ENCODE peak calls at places on chromosomes 11 and 22, in six cellular contexts. One of them, this sample, is unnamed.

GRCh38 chr22:40120783-40121182 is 56.9 kb upstream of the TNRC6B start:
- DNase-seq in NCI-H1930: no peak
- DNase-seq in EL: no peak
- DNase-seq in NCI-H1092 treated with DMSO at 0.1 percent for 48 hours: no peak
- DNase-seq in NCI-H1694: no peak
- DNase-seq in activated T-helper 9 cell treated with anti-CD3 and anti-CD28 coated beads, Interleukin-2, amount 50 U/mL, for 16 hours: no peak
- DNase-seq in this sample: no peak

GRCh38 chr11:2739531-2740274 is 39.9 kb upstream of the KCNQ1OT1 start:
- DNase-seq in NCI-H1930: no peak
- DNase-seq in EL: no peak
- DNase-seq in NCI-H1092 treated with DMSO at 0.1 percent for 48 hours: no peak
- DNase-seq in NCI-H1694: no peak
- DNase-seq in activated T-helper 9 cell treated with anti-CD3 and anti-CD28 coated beads, Interleukin-2, amount 50 U/mL, for 16 hours: no peak
- DNase-seq in this sample: peak

GRCh38 chr11:125433454-125434121 is 62.5 kb downstream of the FEZ1 start:
- DNase-seq in NCI-H1930: no peak
- DNase-seq in EL: peak
- DNase-seq in NCI-H1092 treated with DMSO at 0.1 percent for 48 hours: peak
- DNase-seq in NCI-H1694: no peak
- DNase-seq in activated T-helper 9 cell treated with anti-CD3 and anti-CD28 coated beads, Interleukin-2, amount 50 U/mL, for 16 hours: no peak
- DNase-seq in this sample: peak

GRCh38 chr22:46058591-46059519 is 81.9 kb upstream of the WNT7B start:
- DNase-seq in NCI-H1930: no peak
- DNase-seq in EL: peak
- DNase-seq in NCI-H1092 treated with DMSO at 0.1 percent for 48 hours: no peak
- DNase-seq in NCI-H1694: no peak
- DNase-seq in activated T-helper 9 cell treated with anti-CD3 and anti-CD28 coated beads, Interleukin-2, amount 50 U/mL, for 16 hours: no peak
- DNase-seq in this sample: peak

GRCh38 chr11:12802418-12803085 is 128.3 kb downstream of the TEAD1 start:
- DNase-seq in NCI-H1930: peak
- DNase-seq in EL: peak
- DNase-seq in NCI-H1092 treated with DMSO at 0.1 percent for 48 hours: peak
- DNase-seq in NCI-H1694: no peak
- DNase-seq in activated T-helper 9 cell treated with anti-CD3 and anti-CD28 coated beads, Interleukin-2, amount 50 U/mL, for 16 hours: no peak
- DNase-seq in this sample: no peak

GRCh38 chr11:32023370-32023964 is 67.4 kb upstream of the RCN1 start:
- DNase-seq in NCI-H1930: no peak
- DNase-seq in EL: no peak
- DNase-seq in NCI-H1092 treated with DMSO at 0.1 percent for 48 hours: no peak
- DNase-seq in NCI-H1694: no peak
- DNase-seq in activated T-helper 9 cell treated with anti-CD3 and anti-CD28 coated beads, Interleukin-2, amount 50 U/mL, for 16 hours: no peak
- DNase-seq in this sample: no peak

GRCh38 chr11:129259950-129260349 is 67.8 kb upstream of the ARHGAP32 start:
- DNase-seq in NCI-H1930: no peak
- DNase-seq in EL: no peak
- DNase-seq in NCI-H1092 treated with DMSO at 0.1 percent for 48 hours: no peak
- DNase-seq in NCI-H1694: no peak
- DNase-seq in activated T-helper 9 cell treated with anti-CD3 and anti-CD28 coated beads, Interleukin-2, amount 50 U/mL, for 16 hours: no peak
- DNase-seq in this sample: no peak

GRCh38 chr11:82855616-82856015 is 44.6 kb downstream of the PRCP start:
- DNase-seq in NCI-H1930: no peak
- DNase-seq in EL: peak
- DNase-seq in NCI-H1092 treated with DMSO at 0.1 percent for 48 hours: no peak
- DNase-seq in NCI-H1694: no peak
- DNase-seq in activated T-helper 9 cell treated with anti-CD3 and anti-CD28 coated beads, Interleukin-2, amount 50 U/mL, for 16 hours: no peak
- DNase-seq in this sample: no peak

GRCh38 chr22:35863432-35863831 is 145.8 kb downstream of the APOL5 start:
- DNase-seq in NCI-H1930: no peak
- DNase-seq in EL: no peak
- DNase-seq in NCI-H1092 treated with DMSO at 0.1 percent for 48 hours: no peak
- DNase-seq in NCI-H1694: no peak
- DNase-seq in activated T-helper 9 cell treated with anti-CD3 and anti-CD28 coated beads, Interleukin-2, amount 50 U/mL, for 16 hours: no peak
- DNase-seq in this sample: no peak

GRCh38 chr11:84894666-84895065 is 732.5 kb downstream of the DLG2 start:
- DNase-seq in NCI-H1930: no peak
- DNase-seq in EL: no peak
- DNase-seq in NCI-H1092 treated with DMSO at 0.1 percent for 48 hours: no peak
- DNase-seq in NCI-H1694: no peak
- DNase-seq in activated T-helper 9 cell treated with anti-CD3 and anti-CD28 coated beads, Interleukin-2, amount 50 U/mL, for 16 hours: no peak
- DNase-seq in this sample: no peak

GRCh38 chr11:12376259-12376971 is 956 bp upstream of the PARVA start:
- DNase-seq in NCI-H1930: no peak
- DNase-seq in EL: peak
- DNase-seq in NCI-H1092 treated with DMSO at 0.1 percent for 48 hours: no peak
- DNase-seq in NCI-H1694: no peak
- DNase-seq in activated T-helper 9 cell treated with anti-CD3 and anti-CD28 coated beads, Interleukin-2, amount 50 U/mL, for 16 hours: no peak
- DNase-seq in this sample: no peak

GRCh38 chr11:36037031-36037430 is 93.2 kb downstream of the LDLRAD3 start:
- DNase-seq in NCI-H1930: no peak
- DNase-seq in EL: peak
- DNase-seq in NCI-H1092 treated with DMSO at 0.1 percent for 48 hours: no peak
- DNase-seq in NCI-H1694: no peak
- DNase-seq in activated T-helper 9 cell treated with anti-CD3 and anti-CD28 coated beads, Interleukin-2, amount 50 U/mL, for 16 hours: no peak
- DNase-seq in this sample: no peak

This sample was measured in H7.